ENCODE peak calls at places on chromosomes 13 and 19, in eight cellular contexts. One of them, this sample, is unnamed.

GRCh38 chr19:10228925-10229324 is 2.2 kb downstream of the S1PR2 start:
- DNase-seq in esophagus squamous epithelium: no peak
- DNase-seq in heart left ventricle: no peak
- DNase-seq in IMR-90: peak
- DNase-seq in endothelial cell of umbilical vein: peak
- DNase-seq in body of pancreas: no peak
- DNase-seq in adrenal gland: no peak
- DNase-seq in uterus: no peak
- DNase-seq in this sample: peak

GRCh38 chr13:45055902-45056648 is 64.2 kb upstream of the GTF2F2 start:
- DNase-seq in esophagus squamous epithelium: no peak
- DNase-seq in heart left ventricle: no peak
- DNase-seq in IMR-90: peak
- DNase-seq in endothelial cell of umbilical vein: no peak
- DNase-seq in body of pancreas: no peak
- DNase-seq in adrenal gland: no peak
- DNase-seq in uterus: peak
- DNase-seq in this sample: no peak

GRCh38 chr13:60591348-60591747 is 194.3 kb downstream of the TDRD3 start:
- DNase-seq in esophagus squamous epithelium: no peak
- DNase-seq in heart left ventricle: no peak
- DNase-seq in IMR-90: peak
- DNase-seq in endothelial cell of umbilical vein: no peak
- DNase-seq in body of pancreas: no peak
- DNase-seq in adrenal gland: no peak
- DNase-seq in uterus: no peak
- DNase-seq in this sample: peak

GRCh38 chr19:29215322-29215845 is 2.4 kb upstream of the UQCRFS1 start:
- DNase-seq in esophagus squamous epithelium: no peak
- DNase-seq in heart left ventricle: no peak
- DNase-seq in IMR-90: no peak
- DNase-seq in endothelial cell of umbilical vein: no peak
- DNase-seq in body of pancreas: no peak
- DNase-seq in adrenal gland: no peak
- DNase-seq in uterus: no peak
- DNase-seq in this sample: no peak

GRCh38 chr19:1531587-1531986 is 7.7 kb downstream of the PLK5 start:
- DNase-seq in esophagus squamous epithelium: no peak
- DNase-seq in heart left ventricle: no peak
- DNase-seq in IMR-90: no peak
- DNase-seq in endothelial cell of umbilical vein: no peak
- DNase-seq in body of pancreas: no peak
- DNase-seq in adrenal gland: no peak
- DNase-seq in uterus: no peak
- DNase-seq in this sample: no peak

GRCh38 chr13:77378662-77379061 is 51.8 kb upstream of the MYCBP2 start:
- DNase-seq in esophagus squamous epithelium: no peak
- DNase-seq in heart left ventricle: no peak
- DNase-seq in IMR-90: no peak
- DNase-seq in endothelial cell of umbilical vein: no peak
- DNase-seq in body of pancreas: no peak
- DNase-seq in adrenal gland: no peak
- DNase-seq in uterus: no peak
- DNase-seq in this sample: no peak

GRCh38 chr13:30737511-30738342 is 2.4 kb downstream of the ALOX5AP start:
- DNase-seq in esophagus squamous epithelium: no peak
- DNase-seq in heart left ventricle: no peak
- DNase-seq in IMR-90: no peak
- DNase-seq in endothelial cell of umbilical vein: no peak
- DNase-seq in body of pancreas: no peak
- DNase-seq in adrenal gland: no peak
- DNase-seq in uterus: no peak
- DNase-seq in this sample: peak

GRCh38 chr19:50290775-50291174 is 38.4 kb downstream of the KCNC3 start:
- DNase-seq in esophagus squamous epithelium: no peak
- DNase-seq in heart left ventricle: no peak
- DNase-seq in IMR-90: no peak
- DNase-seq in endothelial cell of umbilical vein: no peak
- DNase-seq in body of pancreas: no peak
- DNase-seq in adrenal gland: no peak
- DNase-seq in uterus: no peak
- DNase-seq in this sample: no peak

GRCh38 chr19:11355160-11356073 is at the start of gene PLPPR2:
- DNase-seq in esophagus squamous epithelium: peak
- DNase-seq in heart left ventricle: peak
- DNase-seq in IMR-90: peak
- DNase-seq in endothelial cell of umbilical vein: peak
- DNase-seq in body of pancreas: peak
- DNase-seq in adrenal gland: peak
- DNase-seq in uterus: peak
- DNase-seq in this sample: peak
- TF ChIP-seq POLR2A in esophagus squamous epithelium: no peak
- TF ChIP-seq POLR2A in heart left ventricle: no peak
- TF ChIP-seq POLR2A in IMR-90: peak
- TF ChIP-seq POLR2A in endothelial cell of umbilical vein: peak
- TF ChIP-seq POLR2A in body of pancreas: peak
- TF ChIP-seq POLR2A in adrenal gland: peak
- TF ChIP-seq POLR2A in uterus: peak
- TF ChIP-seq POLR2A in this sample: no peak

GRCh38 chr19:18488838-18489626 is 32.8 kb downstream of the ELL start:
- DNase-seq in esophagus squamous epithelium: no peak
- DNase-seq in heart left ventricle: no peak
- DNase-seq in IMR-90: no peak
- DNase-seq in endothelial cell of umbilical vein: peak
- DNase-seq in body of pancreas: peak
- DNase-seq in adrenal gland: no peak
- DNase-seq in uterus: no peak
- DNase-seq in this sample: no peak
- TF ChIP-seq CTCF in esophagus squamous epithelium: no peak
- TF ChIP-seq CTCF in heart left ventricle: peak
- TF ChIP-seq CTCF in IMR-90: peak
- TF ChIP-seq CTCF in endothelial cell of umbilical vein: peak
- TF ChIP-seq CTCF in body of pancreas: peak
- TF ChIP-seq CTCF in adrenal gland: no peak
- TF ChIP-seq CTCF in uterus: peak
- TF ChIP-seq CTCF in this sample: no peak

GRCh38 chr13:41017744-41018582 is 1.2 kb downstream of the ELF1 start:
- DNase-seq in esophagus squamous epithelium: no peak
- DNase-seq in heart left ventricle: no peak
- DNase-seq in IMR-90: peak
- DNase-seq in endothelial cell of umbilical vein: peak
- DNase-seq in body of pancreas: no peak
- DNase-seq in adrenal gland: no peak
- DNase-seq in uterus: no peak
- DNase-seq in this sample: peak

GRCh38 chr13:41017153-41017552 is 2.0 kb downstream of the ELF1 start:
- DNase-seq in esophagus squamous epithelium: no peak
- DNase-seq in heart left ventricle: no peak
- DNase-seq in IMR-90: no peak
- DNase-seq in endothelial cell of umbilical vein: peak
- DNase-seq in body of pancreas: no peak
- DNase-seq in adrenal gland: no peak
- DNase-seq in uterus: no peak
- DNase-seq in this sample: peak

GRCh38 chr13:41019027-41019487 is at the start of gene ELF1:
- DNase-seq in esophagus squamous epithelium: peak
- DNase-seq in heart left ventricle: peak
- DNase-seq in IMR-90: peak
- DNase-seq in endothelial cell of umbilical vein: peak
- DNase-seq in body of pancreas: peak
- DNase-seq in adrenal gland: peak
- DNase-seq in uterus: no peak
- DNase-seq in this sample: peak

GRCh38 chr13:41019578-41020347 is 647 bp upstream of the ELF1 start:
- DNase-seq in esophagus squamous epithelium: no peak
- DNase-seq in heart left ventricle: no peak
- DNase-seq in IMR-90: no peak
- DNase-seq in endothelial cell of umbilical vein: no peak
- DNase-seq in body of pancreas: no peak
- DNase-seq in adrenal gland: no peak
- DNase-seq in uterus: no peak
- DNase-seq in this sample: no peak

GRCh38 chr13:41018583-41018909 is 570 bp downstream of the ELF1 start:
- DNase-seq in esophagus squamous epithelium: no peak
- DNase-seq in heart left ventricle: no peak
- DNase-seq in IMR-90: no peak
- DNase-seq in endothelial cell of umbilical vein: no peak
- DNase-seq in body of pancreas: no peak
- DNase-seq in adrenal gland: no peak
- DNase-seq in uterus: no peak
- DNase-seq in this sample: no peak
- H3K4me3 ChIP-seq in esophagus squamous epithelium: peak
- H3K4me3 ChIP-seq in heart left ventricle: peak
- H3K4me3 ChIP-seq in IMR-90: no peak
- H3K4me3 ChIP-seq in endothelial cell of umbilical vein: peak
- H3K4me3 ChIP-seq in body of pancreas: peak
- H3K4me3 ChIP-seq in adrenal gland: no peak
- H3K4me3 ChIP-seq in uterus: no peak
- H3K4me3 ChIP-seq in this sample: peak

GRCh38 chr19:16117594-16118033 is 5.9 kb downstream of the RAB8A start:
- DNase-seq in esophagus squamous epithelium: no peak
- DNase-seq in heart left ventricle: no peak
- DNase-seq in IMR-90: no peak
- DNase-seq in endothelial cell of umbilical vein: no peak
- DNase-seq in body of pancreas: no peak
- DNase-seq in adrenal gland: no peak
- DNase-seq in uterus: no peak
- DNase-seq in this sample: peak
- TF ChIP-seq POLR2A in esophagus squamous epithelium: no peak
- TF ChIP-seq POLR2A in heart left ventricle: no peak
- TF ChIP-seq POLR2A in IMR-90: no peak
- TF ChIP-seq POLR2A in endothelial cell of umbilical vein: no peak
- TF ChIP-seq POLR2A in body of pancreas: no peak
- TF ChIP-seq POLR2A in adrenal gland: no peak
- TF ChIP-seq POLR2A in uterus: no peak
- TF ChIP-seq POLR2A in this sample: no peak

GRCh38 chr19:35330475-35330874 is 1.5 kb downstream of the CD22 start:
- DNase-seq in esophagus squamous epithelium: peak
- DNase-seq in heart left ventricle: no peak
- DNase-seq in IMR-90: no peak
- DNase-seq in endothelial cell of umbilical vein: no peak
- DNase-seq in body of pancreas: no peak
- DNase-seq in adrenal gland: no peak
- DNase-seq in uterus: no peak
- DNase-seq in this sample: no peak

GRCh38 chr19:35331551-35332214 is 2.7 kb downstream of the CD22 start:
- DNase-seq in esophagus squamous epithelium: no peak
- DNase-seq in heart left ventricle: no peak
- DNase-seq in IMR-90: no peak
- DNase-seq in endothelial cell of umbilical vein: no peak
- DNase-seq in body of pancreas: no peak
- DNase-seq in adrenal gland: no peak
- DNase-seq in uterus: no peak
- DNase-seq in this sample: no peak

GRCh38 chr19:35329323-35329722 is 336 bp downstream of the CD22 start:
- DNase-seq in esophagus squamous epithelium: no peak
- DNase-seq in heart left ventricle: no peak
- DNase-seq in IMR-90: no peak
- DNase-seq in endothelial cell of umbilical vein: no peak
- DNase-seq in body of pancreas: no peak
- DNase-seq in adrenal gland: no peak
- DNase-seq in uterus: no peak
- DNase-seq in this sample: no peak

GRCh38 chr19:35334064-35334753 is 5.2 kb downstream of the CD22 start:
- DNase-seq in esophagus squamous epithelium: no peak
- DNase-seq in heart left ventricle: no peak
- DNase-seq in IMR-90: no peak
- DNase-seq in endothelial cell of umbilical vein: no peak
- DNase-seq in body of pancreas: no peak
- DNase-seq in adrenal gland: no peak
- DNase-seq in uterus: no peak
- DNase-seq in this sample: no peak

DNA sequence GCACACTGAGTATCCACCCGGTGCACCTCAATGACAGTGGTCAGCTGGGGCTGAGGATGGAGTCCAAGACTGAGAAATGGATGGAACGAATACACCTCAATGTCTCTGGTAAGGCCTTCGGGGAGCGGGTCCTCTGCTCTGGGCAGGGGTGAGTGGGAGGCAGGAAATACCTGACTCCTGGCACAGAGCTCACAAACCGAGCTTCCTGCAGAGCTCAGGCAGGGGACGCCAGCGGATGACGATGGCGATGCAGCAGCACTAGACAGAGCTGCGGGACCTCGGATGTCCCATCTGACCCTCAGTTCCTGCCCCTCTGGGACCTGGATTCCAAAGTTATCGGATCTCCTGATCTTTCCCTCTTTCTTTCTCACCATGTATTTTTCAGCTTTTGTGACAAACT is 3.8 kb downstream of the CD22 start:
- DNase-seq in esophagus squamous epithelium: no peak
- DNase-seq in heart left ventricle: no peak
- DNase-seq in IMR-90: no peak
- DNase-seq in endothelial cell of umbilical vein: no peak
- DNase-seq in body of pancreas: no peak
- DNase-seq in adrenal gland: no peak
- DNase-seq in uterus: no peak
- DNase-seq in this sample: no peak
- TF ChIP-seq CTCF in esophagus squamous epithelium: no peak
- TF ChIP-seq CTCF in heart left ventricle: no peak
- TF ChIP-seq CTCF in IMR-90: no peak
- TF ChIP-seq CTCF in endothelial cell of umbilical vein: no peak
- TF ChIP-seq CTCF in body of pancreas: no peak
- TF ChIP-seq CTCF in adrenal gland: no peak
- TF ChIP-seq CTCF in uterus: no peak
- TF ChIP-seq CTCF in this sample: no peak

This sample was measured in NB4.